ENCODE peak calls at places on chromosomes 1 and 21, in five cellular contexts. R is H1, M is GM12878, L is K562, Y is HepG2. H is an unnamed sample.

GRCh38 chr1:99658031-99658290 is 12.0 kb downstream of the PALMD start:
- DNase-seq in R (no peak), M (no peak), L (no peak), Y (no peak), H (no peak)

GRCh38 chr1:41724248-41724647 is 194.5 kb downstream of the HIVEP3 start:
- DNase-seq in R (no peak), M (no peak), L (no peak), Y (no peak), H (no peak)

GRCh38 chr1:118927826-118928225 is 60.3 kb downstream of the TBX15 start:
- DNase-seq in R (no peak), M (no peak), L (no peak), Y (no peak), H (no peak)

GRCh38 chr1:23908453-23909341 is 4.5 kb downstream of the CNR2 start:
- DNase-seq in R (no peak), M (peak), L (peak), Y (no peak), H (no peak)

GRCh38 chr1:11784993-11785769 is 20.6 kb downstream of the MTHFR start:
- DNase-seq in R (peak), M (no peak), L (peak), Y (peak), H (peak)

GRCh38 chr1:5998906-5999301 is 6.7 kb upstream of the NPHP4 start:
- DNase-seq in R (no peak), M (no peak), L (no peak), Y (no peak), H (no peak)

GRCh38 chr1:37158113-37158749 is 123.9 kb upstream of the GRIK3 start:
- DNase-seq in R (no peak), M (no peak), L (no peak), Y (no peak), H (no peak)

GRCh38 chr1:235068155-235069121 is 60.2 kb downstream of the TOMM20 start:
- DNase-seq in R (no peak), M (no peak), L (peak), Y (peak), H (no peak)

GRCh38 chr21:14985306-14985705 is 79.5 kb downstream of the NRIP1 start:
- DNase-seq in R (no peak), M (no peak), L (no peak), Y (no peak), H (no peak)

GRCh38 chr1:5620997-5621396 is 371.2 kb downstream of the NPHP4 start:
- DNase-seq in R (peak), M (no peak), L (peak), Y (peak), H (peak)

GRCh38 chr1:107649023-107649422 is 316.0 kb downstream of the VAV3 start:
- DNase-seq in R (no peak), M (no peak), L (no peak), Y (no peak), H (no peak)

GRCh38 chr1:109091196-109092193 is 931 bp downstream of the TMEM167B start:
- DNase-seq in R (no peak), M (no peak), L (peak), Y (peak), H (peak)

GRCh38 chr1:160607051-160608032 is 28.0 kb upstream of the CD84 start:
- DNase-seq in R (no peak), M (peak), L (peak), Y (peak), H (peak)

GRCh38 chr1:230821346-230821745 is 47.0 kb downstream of the C1orf198 start:
- DNase-seq in R (no peak), M (no peak), L (no peak), Y (no peak), H (no peak)

GRCh38 chr1:155134858-155135415 is 715 bp upstream of the SLC50A1 start:
- DNase-seq in R (no peak), M (no peak), L (peak), Y (peak), H (peak)

GRCh38 chr1:182698977-182699672 is 14.7 kb upstream of the RGS8 start:
- DNase-seq in R (no peak), M (no peak), L (no peak), Y (no peak), H (no peak)

GRCh38 chr1:57041901-57042300 is 76.1 kb upstream of the C8B start:
- DNase-seq in R (no peak), M (no peak), L (no peak), Y (no peak), H (no peak)

GRCh38 chr1:8565802-8566201 is 247.9 kb downstream of the SLC45A1 start:
- DNase-seq in R (no peak), M (no peak), L (no peak), Y (no peak), H (no peak)

GRCh38 chr1:214261206-214262123 is 19.5 kb upstream of the SMYD2 start:
- DNase-seq in R (no peak), M (no peak), L (peak), Y (peak), H (peak)

GRCh38 chr1:31410871-31411270 is 2.1 kb upstream of the SERINC2 start:
- DNase-seq in R (no peak), M (no peak), L (no peak), Y (no peak), H (no peak)

GRCh38 chr21:44265734-44266270 is 4.1 kb upstream of the DNMT3L start:
- DNase-seq in R (no peak), M (no peak), L (no peak), Y (no peak), H (no peak)

GRCh38 chr1:77889671-77890070 is 1.2 kb downstream of the NEXN start:
- DNase-seq in R (no peak), M (no peak), L (no peak), Y (no peak), H (no peak)

GRCh38 chr1:68213843-68214242 is 18.5 kb downstream of the WLS start:
- DNase-seq in R (no peak), M (no peak), L (no peak), Y (peak), H (peak)

GRCh38 chr1:121443131-121443530 is 258.4 kb downstream of the SRGAP2C start:
- DNase-seq in R (no peak), M (no peak), L (no peak), Y (no peak), H (no peak)

GRCh38 chr1:147504801-147505303 is 36.4 kb upstream of the BCL9 start:
- DNase-seq in R (no peak), M (no peak), L (peak), Y (no peak), H (peak)

GRCh38 chr1:171138973-171139372 is 46.1 kb upstream of the FMO2 start:
- DNase-seq in R (no peak), M (no peak), L (no peak), Y (no peak), H (no peak)

GRCh38 chr21:14366998-14367397 is 15.9 kb downstream of the HSPA13 start:
- DNase-seq in R (no peak), M (no peak), L (no peak), Y (no peak), H (no peak)

GRCh38 chr1:46393510-46393909 is 607 bp upstream of the FAAH start:
- DNase-seq in R (no peak), M (no peak), L (no peak), Y (no peak), H (peak)
- TF ChIP-seq JUND in R (no peak), M (no peak), L (no peak), Y (no peak), H (no peak)

DNA sequence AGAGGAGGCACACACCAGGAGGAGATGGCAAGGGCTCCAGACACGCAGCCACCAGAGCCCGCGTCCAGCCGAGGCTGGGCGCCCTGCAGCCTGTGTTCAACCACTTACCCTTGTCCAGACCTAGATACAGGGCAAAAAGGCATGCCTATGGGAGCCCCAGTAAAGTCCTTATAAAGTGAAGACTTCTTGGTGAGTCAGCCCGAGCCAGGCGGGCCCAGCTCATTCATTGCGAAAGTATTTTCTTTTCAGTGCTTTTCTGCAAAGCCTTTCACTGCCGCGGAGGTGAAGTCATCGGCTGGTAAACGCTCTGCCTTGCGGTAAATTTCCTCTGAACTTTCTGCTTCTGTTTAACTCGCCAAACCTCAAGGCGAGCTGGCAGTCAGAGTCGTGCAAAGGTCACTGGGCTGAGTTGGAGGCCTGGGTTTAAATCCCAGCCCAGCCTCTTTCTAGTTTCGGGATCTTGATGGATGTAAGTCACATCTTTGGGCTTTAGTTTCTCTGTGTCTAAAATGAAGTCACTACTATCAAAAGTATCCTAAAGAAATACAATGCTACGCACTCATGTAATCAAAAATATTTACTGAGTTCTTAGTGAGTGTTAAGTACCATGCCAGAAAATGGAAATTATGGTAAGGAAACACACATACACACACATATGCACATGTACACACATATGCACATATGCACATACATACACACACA is 54.7 kb upstream of the IFFO2 start:
- DNase-seq in R (peak), M (peak), L (no peak), Y (peak), H (no peak)
- TF ChIP-seq USF2 in R (no peak), M (no peak), L (no peak), Y (no peak), H (no peak)

GRCh38 chr1:194684636-194685035 is 1498.2 kb upstream of the B3GALT2 start:
- DNase-seq in R (no peak), M (no peak), L (no peak), Y (no peak), H (no peak)
- TF ChIP-seq JUND in R (no peak), M (no peak), L (no peak), Y (no peak), H (peak)

DNA sequence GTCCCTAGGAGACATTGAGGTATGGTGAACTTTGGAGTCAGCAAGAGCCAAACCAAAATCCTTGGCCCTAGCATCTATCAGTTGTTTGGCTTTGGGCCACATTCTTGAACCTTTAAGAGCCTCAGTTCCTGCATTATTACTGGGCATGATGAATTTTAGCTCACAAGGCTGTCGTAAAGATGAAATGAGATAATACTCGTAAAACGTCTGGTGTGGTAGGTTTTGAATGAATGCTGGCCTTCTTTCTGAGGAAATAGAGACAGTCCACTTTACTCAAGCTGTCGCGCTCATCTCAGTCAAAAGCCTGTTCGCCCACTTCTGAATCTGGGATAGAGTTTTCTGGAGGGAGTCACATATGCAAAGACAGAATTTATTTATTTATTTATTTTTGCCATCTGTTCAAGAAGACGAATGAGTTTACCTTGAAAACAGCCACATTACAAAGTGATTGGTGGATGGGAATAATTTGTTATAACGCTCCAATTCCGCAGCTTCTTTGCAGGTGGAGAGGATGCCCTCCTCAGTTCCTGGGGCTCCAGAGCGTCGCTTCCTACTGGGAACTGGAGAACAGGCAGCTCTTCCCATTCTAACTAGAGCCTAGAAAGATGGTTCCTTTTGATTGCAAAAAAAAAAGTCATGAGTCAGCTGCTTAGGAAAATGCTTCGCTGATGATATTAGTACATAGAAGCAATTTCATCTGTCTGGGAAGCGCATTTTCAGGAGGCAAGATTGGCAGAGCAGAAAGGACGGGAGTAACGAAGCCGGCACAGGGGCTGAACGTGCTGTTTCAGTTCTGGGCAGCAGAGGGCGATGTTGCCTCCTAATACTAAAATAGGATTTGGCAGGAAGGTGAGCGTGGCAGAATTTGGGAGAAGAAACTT is 49.9 kb upstream of the CYP2J2 start:
- DNase-seq in R (no peak), M (no peak), L (peak), Y (peak), H (peak)
- TF ChIP-seq USF2 in R (no peak), M (no peak), L (no peak), Y (no peak), H (no peak)

GRCh38 chr1:209249280-209249670 is 334.2 kb upstream of the CAMK1G start:
- DNase-seq in R (no peak), M (no peak), L (no peak), Y (no peak), H (peak)

GRCh38 chr1:209246660-209247059 is 336.9 kb upstream of the CAMK1G start:
- DNase-seq in R (no peak), M (no peak), L (no peak), Y (no peak), H (no peak)

GRCh38 chr1:209249785-209250441 is 333.6 kb upstream of the CAMK1G start:
- DNase-seq in R (no peak), M (no peak), L (no peak), Y (no peak), H (peak)

GRCh38 chr1:209248649-209249279 is 334.8 kb upstream of the CAMK1G start:
- DNase-seq in R (no peak), M (peak), L (peak), Y (peak), H (peak)

GRCh38 chr1:209250970-209251636 is 332.4 kb upstream of the CAMK1G start:
- DNase-seq in R (no peak), M (no peak), L (no peak), Y (no peak), H (no peak)
- TF ChIP-seq JUND in R (no peak), M (no peak), L (no peak), Y (no peak), H (no peak)

DNA sequence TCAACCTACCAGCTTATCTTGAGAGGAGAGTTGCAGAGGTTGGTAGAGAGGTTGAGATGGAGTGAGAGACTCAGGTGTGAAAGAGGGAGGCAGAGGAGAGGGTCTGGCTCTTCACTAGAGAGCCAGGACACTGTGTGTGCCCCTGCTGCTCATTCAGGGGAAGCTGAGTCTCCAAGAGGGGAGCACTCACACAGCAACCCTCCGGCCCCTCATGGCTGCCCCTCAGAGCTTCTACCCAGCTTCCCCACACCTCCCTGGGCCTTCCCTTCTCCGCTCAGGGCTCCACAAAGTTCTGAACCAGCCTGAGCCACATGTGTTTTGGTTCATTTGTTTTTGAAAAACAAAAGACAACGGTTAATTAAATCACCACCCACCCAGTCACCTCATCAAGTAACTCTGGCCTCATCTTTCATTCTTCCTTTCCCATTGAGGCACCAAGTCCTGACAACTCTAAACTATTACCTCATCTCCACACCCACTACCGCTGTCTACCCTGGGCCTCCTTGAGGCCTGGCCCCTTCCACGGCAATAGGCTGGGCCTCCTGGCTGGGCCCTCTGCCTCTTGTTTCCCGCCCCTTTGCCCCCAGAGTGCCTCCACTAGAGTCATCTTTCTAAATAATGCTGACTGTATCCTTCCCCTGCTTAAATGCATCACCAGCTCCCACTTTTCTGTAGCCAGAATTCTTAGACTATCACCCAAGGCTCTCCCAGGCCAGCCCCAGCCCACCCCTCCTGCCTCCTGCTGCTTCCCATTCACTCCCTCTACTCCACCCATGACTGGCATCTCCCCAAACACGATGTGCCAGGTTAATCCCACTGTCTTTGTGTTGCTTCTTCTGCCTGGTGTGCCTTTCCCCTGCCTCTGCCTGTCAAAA is 33.0 kb downstream of the TNNT2 start:
- DNase-seq in R (no peak), M (no peak), L (no peak), Y (no peak), H (no peak)
- TF ChIP-seq USF2 in R (no peak), M (no peak), L (no peak), Y (no peak), H (no peak)

H was measured in SK-N-SH.